ENCODE peak calls at places on chromosome 12, in ten cellular contexts. One of them, this sample, is unnamed.

GRCh38 chr12:92064420-92064819 is 81.2 kb downstream of the BTG1 start:
- DNase-seq in astrocyte of the spinal cord: no peak
- DNase-seq in SK-N-MC: no peak
- DNase-seq in fibroblast of mammary gland: no peak
- DNase-seq in HL-60: no peak
- DNase-seq in NCI-H510A: no peak
- DNase-seq in NCI-H2029: peak
- DNase-seq in NCI-H1092 treated with DMSO at 0.1 percent for 48 hours: peak
- DNase-seq in iPS-NIHi11: no peak
- DNase-seq in stimulated activated CD4-positive, alpha-beta T cell treated with anti-CD3 and anti-CD28 coated beads, Interleukin-1b, Interleukin-23, amount 100 ng/mL, for 24 hours: no peak
- DNase-seq in this sample: peak

GRCh38 chr12:13061377-13061776 is 17.2 kb downstream of the FAM234B start:
- DNase-seq in astrocyte of the spinal cord: no peak
- DNase-seq in SK-N-MC: no peak
- DNase-seq in fibroblast of mammary gland: no peak
- DNase-seq in HL-60: no peak
- DNase-seq in NCI-H510A: no peak
- DNase-seq in NCI-H2029: no peak
- DNase-seq in NCI-H1092 treated with DMSO at 0.1 percent for 48 hours: no peak
- DNase-seq in iPS-NIHi11: no peak
- DNase-seq in stimulated activated CD4-positive, alpha-beta T cell treated with anti-CD3 and anti-CD28 coated beads, Interleukin-1b, Interleukin-23, amount 100 ng/mL, for 24 hours: no peak
- DNase-seq in this sample: no peak

GRCh38 chr12:77594386-77594785 is 236.3 kb upstream of the NAV3 start:
- DNase-seq in astrocyte of the spinal cord: no peak
- DNase-seq in SK-N-MC: no peak
- DNase-seq in fibroblast of mammary gland: peak
- DNase-seq in HL-60: no peak
- DNase-seq in NCI-H510A: no peak
- DNase-seq in NCI-H2029: no peak
- DNase-seq in NCI-H1092 treated with DMSO at 0.1 percent for 48 hours: no peak
- DNase-seq in iPS-NIHi11: no peak
- DNase-seq in stimulated activated CD4-positive, alpha-beta T cell treated with anti-CD3 and anti-CD28 coated beads, Interleukin-1b, Interleukin-23, amount 100 ng/mL, for 24 hours: no peak
- DNase-seq in this sample: no peak

GRCh38 chr12:26402648-26403047 is 207.3 kb downstream of the SSPN start:
- DNase-seq in astrocyte of the spinal cord: no peak
- DNase-seq in SK-N-MC: no peak
- DNase-seq in fibroblast of mammary gland: no peak
- DNase-seq in HL-60: no peak
- DNase-seq in NCI-H510A: peak
- DNase-seq in NCI-H2029: no peak
- DNase-seq in NCI-H1092 treated with DMSO at 0.1 percent for 48 hours: no peak
- DNase-seq in iPS-NIHi11: peak
- DNase-seq in stimulated activated CD4-positive, alpha-beta T cell treated with anti-CD3 and anti-CD28 coated beads, Interleukin-1b, Interleukin-23, amount 100 ng/mL, for 24 hours: no peak
- DNase-seq in this sample: no peak

GRCh38 chr12:64252708-64253107 is 30.6 kb upstream of the KICS2 start:
- DNase-seq in astrocyte of the spinal cord: no peak
- DNase-seq in SK-N-MC: no peak
- DNase-seq in fibroblast of mammary gland: peak
- DNase-seq in HL-60: peak
- DNase-seq in NCI-H510A: no peak
- DNase-seq in NCI-H2029: no peak
- DNase-seq in NCI-H1092 treated with DMSO at 0.1 percent for 48 hours: no peak
- DNase-seq in iPS-NIHi11: no peak
- DNase-seq in stimulated activated CD4-positive, alpha-beta T cell treated with anti-CD3 and anti-CD28 coated beads, Interleukin-1b, Interleukin-23, amount 100 ng/mL, for 24 hours: no peak
- DNase-seq in this sample: no peak

GRCh38 chr12:21308785-21309184 is 25.9 kb downstream of the SLCO1A2 start:
- DNase-seq in astrocyte of the spinal cord: no peak
- DNase-seq in SK-N-MC: no peak
- DNase-seq in fibroblast of mammary gland: no peak
- DNase-seq in HL-60: no peak
- DNase-seq in NCI-H510A: no peak
- DNase-seq in NCI-H2029: no peak
- DNase-seq in NCI-H1092 treated with DMSO at 0.1 percent for 48 hours: no peak
- DNase-seq in iPS-NIHi11: no peak
- DNase-seq in stimulated activated CD4-positive, alpha-beta T cell treated with anti-CD3 and anti-CD28 coated beads, Interleukin-1b, Interleukin-23, amount 100 ng/mL, for 24 hours: no peak
- DNase-seq in this sample: no peak

GRCh38 chr12:26699237-26699636 is 133.8 kb downstream of the ITPR2 start:
- DNase-seq in astrocyte of the spinal cord: no peak
- DNase-seq in SK-N-MC: no peak
- DNase-seq in fibroblast of mammary gland: peak
- DNase-seq in HL-60: no peak
- DNase-seq in NCI-H510A: no peak
- DNase-seq in NCI-H2029: no peak
- DNase-seq in NCI-H1092 treated with DMSO at 0.1 percent for 48 hours: no peak
- DNase-seq in iPS-NIHi11: no peak
- DNase-seq in stimulated activated CD4-positive, alpha-beta T cell treated with anti-CD3 and anti-CD28 coated beads, Interleukin-1b, Interleukin-23, amount 100 ng/mL, for 24 hours: no peak
- DNase-seq in this sample: no peak

GRCh38 chr12:101743724-101744472 is 4.6 kb upstream of the SYCP3 start:
- DNase-seq in astrocyte of the spinal cord: no peak
- DNase-seq in SK-N-MC: no peak
- DNase-seq in fibroblast of mammary gland: no peak
- DNase-seq in HL-60: no peak
- DNase-seq in NCI-H510A: no peak
- DNase-seq in NCI-H2029: no peak
- DNase-seq in NCI-H1092 treated with DMSO at 0.1 percent for 48 hours: no peak
- DNase-seq in iPS-NIHi11: no peak
- DNase-seq in stimulated activated CD4-positive, alpha-beta T cell treated with anti-CD3 and anti-CD28 coated beads, Interleukin-1b, Interleukin-23, amount 100 ng/mL, for 24 hours: no peak
- DNase-seq in this sample: no peak

GRCh38 chr12:46160981-46161690 is 107.7 kb downstream of the SLC38A1 start:
- DNase-seq in astrocyte of the spinal cord: no peak
- DNase-seq in SK-N-MC: no peak
- DNase-seq in fibroblast of mammary gland: no peak
- DNase-seq in HL-60: no peak
- DNase-seq in NCI-H510A: no peak
- DNase-seq in NCI-H2029: no peak
- DNase-seq in NCI-H1092 treated with DMSO at 0.1 percent for 48 hours: no peak
- DNase-seq in iPS-NIHi11: no peak
- DNase-seq in stimulated activated CD4-positive, alpha-beta T cell treated with anti-CD3 and anti-CD28 coated beads, Interleukin-1b, Interleukin-23, amount 100 ng/mL, for 24 hours: no peak
- DNase-seq in this sample: no peak

GRCh38 chr12:6961278-6961694 is 9.2 kb downstream of the PHB2 start:
- DNase-seq in astrocyte of the spinal cord: no peak
- DNase-seq in SK-N-MC: no peak
- DNase-seq in fibroblast of mammary gland: peak
- DNase-seq in HL-60: peak
- DNase-seq in NCI-H510A: no peak
- DNase-seq in NCI-H2029: peak
- DNase-seq in NCI-H1092 treated with DMSO at 0.1 percent for 48 hours: no peak
- DNase-seq in iPS-NIHi11: peak
- DNase-seq in stimulated activated CD4-positive, alpha-beta T cell treated with anti-CD3 and anti-CD28 coated beads, Interleukin-1b, Interleukin-23, amount 100 ng/mL, for 24 hours: peak
- DNase-seq in this sample: no peak

GRCh38 chr12:100110276-100110675 is 32.4 kb downstream of the BLTP3B start:
- DNase-seq in astrocyte of the spinal cord: no peak
- DNase-seq in SK-N-MC: no peak
- DNase-seq in fibroblast of mammary gland: no peak
- DNase-seq in HL-60: no peak
- DNase-seq in NCI-H510A: no peak
- DNase-seq in NCI-H2029: no peak
- DNase-seq in NCI-H1092 treated with DMSO at 0.1 percent for 48 hours: no peak
- DNase-seq in iPS-NIHi11: no peak
- DNase-seq in stimulated activated CD4-positive, alpha-beta T cell treated with anti-CD3 and anti-CD28 coated beads, Interleukin-1b, Interleukin-23, amount 100 ng/mL, for 24 hours: no peak
- DNase-seq in this sample: no peak

GRCh38 chr12:64566122-64566521 is 44.2 kb upstream of the RASSF3 start:
- DNase-seq in astrocyte of the spinal cord: no peak
- DNase-seq in SK-N-MC: no peak
- DNase-seq in fibroblast of mammary gland: no peak
- DNase-seq in HL-60: no peak
- DNase-seq in NCI-H510A: no peak
- DNase-seq in NCI-H2029: no peak
- DNase-seq in NCI-H1092 treated with DMSO at 0.1 percent for 48 hours: no peak
- DNase-seq in iPS-NIHi11: no peak
- DNase-seq in stimulated activated CD4-positive, alpha-beta T cell treated with anti-CD3 and anti-CD28 coated beads, Interleukin-1b, Interleukin-23, amount 100 ng/mL, for 24 hours: no peak
- DNase-seq in this sample: no peak

GRCh38 chr12:119772431-119772830 is 104.5 kb downstream of the PRKAB1 start:
- DNase-seq in astrocyte of the spinal cord: peak
- DNase-seq in SK-N-MC: no peak
- DNase-seq in fibroblast of mammary gland: no peak
- DNase-seq in HL-60: no peak
- DNase-seq in NCI-H510A: no peak
- DNase-seq in NCI-H2029: no peak
- DNase-seq in NCI-H1092 treated with DMSO at 0.1 percent for 48 hours: no peak
- DNase-seq in iPS-NIHi11: no peak
- DNase-seq in stimulated activated CD4-positive, alpha-beta T cell treated with anti-CD3 and anti-CD28 coated beads, Interleukin-1b, Interleukin-23, amount 100 ng/mL, for 24 hours: no peak
- DNase-seq in this sample: no peak

GRCh38 chr12:42372154-42372791 is 46.3 kb downstream of the PPHLN1 start:
- DNase-seq in astrocyte of the spinal cord: peak
- DNase-seq in SK-N-MC: peak
- DNase-seq in fibroblast of mammary gland: peak
- DNase-seq in HL-60: peak
- DNase-seq in NCI-H510A: peak
- DNase-seq in NCI-H2029: peak
- DNase-seq in NCI-H1092 treated with DMSO at 0.1 percent for 48 hours: peak
- DNase-seq in iPS-NIHi11: peak
- DNase-seq in stimulated activated CD4-positive, alpha-beta T cell treated with anti-CD3 and anti-CD28 coated beads, Interleukin-1b, Interleukin-23, amount 100 ng/mL, for 24 hours: no peak
- DNase-seq in this sample: peak

GRCh38 chr12:71085575-71085974 is 72.2 kb downstream of the TSPAN8 start:
- DNase-seq in astrocyte of the spinal cord: no peak
- DNase-seq in SK-N-MC: no peak
- DNase-seq in fibroblast of mammary gland: no peak
- DNase-seq in HL-60: no peak
- DNase-seq in NCI-H510A: no peak
- DNase-seq in NCI-H2029: no peak
- DNase-seq in NCI-H1092 treated with DMSO at 0.1 percent for 48 hours: no peak
- DNase-seq in iPS-NIHi11: no peak
- DNase-seq in stimulated activated CD4-positive, alpha-beta T cell treated with anti-CD3 and anti-CD28 coated beads, Interleukin-1b, Interleukin-23, amount 100 ng/mL, for 24 hours: no peak
- DNase-seq in this sample: no peak

GRCh38 chr12:13582421-13582820 is 385.9 kb downstream of the EMP1 start:
- DNase-seq in astrocyte of the spinal cord: no peak
- DNase-seq in SK-N-MC: no peak
- DNase-seq in fibroblast of mammary gland: no peak
- DNase-seq in HL-60: no peak
- DNase-seq in NCI-H510A: no peak
- DNase-seq in NCI-H2029: no peak
- DNase-seq in NCI-H1092 treated with DMSO at 0.1 percent for 48 hours: no peak
- DNase-seq in iPS-NIHi11: no peak
- DNase-seq in stimulated activated CD4-positive, alpha-beta T cell treated with anti-CD3 and anti-CD28 coated beads, Interleukin-1b, Interleukin-23, amount 100 ng/mL, for 24 hours: no peak
- DNase-seq in this sample: no peak

GRCh38 chr12:86052921-86053320 is 178.8 kb downstream of the NTS start:
- DNase-seq in astrocyte of the spinal cord: no peak
- DNase-seq in SK-N-MC: no peak
- DNase-seq in fibroblast of mammary gland: no peak
- DNase-seq in HL-60: no peak
- DNase-seq in NCI-H510A: no peak
- DNase-seq in NCI-H2029: no peak
- DNase-seq in NCI-H1092 treated with DMSO at 0.1 percent for 48 hours: no peak
- DNase-seq in iPS-NIHi11: no peak
- DNase-seq in stimulated activated CD4-positive, alpha-beta T cell treated with anti-CD3 and anti-CD28 coated beads, Interleukin-1b, Interleukin-23, amount 100 ng/mL, for 24 hours: no peak
- DNase-seq in this sample: no peak

GRCh38 chr12:92928431-92928961 is 599 bp downstream of the EEA1 start:
- DNase-seq in astrocyte of the spinal cord: no peak
- DNase-seq in SK-N-MC: no peak
- DNase-seq in fibroblast of mammary gland: peak
- DNase-seq in HL-60: peak
- DNase-seq in NCI-H510A: peak
- DNase-seq in NCI-H2029: no peak
- DNase-seq in NCI-H1092 treated with DMSO at 0.1 percent for 48 hours: peak
- DNase-seq in iPS-NIHi11: peak
- DNase-seq in stimulated activated CD4-positive, alpha-beta T cell treated with anti-CD3 and anti-CD28 coated beads, Interleukin-1b, Interleukin-23, amount 100 ng/mL, for 24 hours: peak
- DNase-seq in this sample: no peak

GRCh38 chr12:53205747-53206146 is 1.3 kb downstream of the ITGB7 start:
- DNase-seq in astrocyte of the spinal cord: peak
- DNase-seq in SK-N-MC: no peak
- DNase-seq in fibroblast of mammary gland: peak
- DNase-seq in HL-60: peak
- DNase-seq in NCI-H510A: no peak
- DNase-seq in NCI-H2029: no peak
- DNase-seq in NCI-H1092 treated with DMSO at 0.1 percent for 48 hours: no peak
- DNase-seq in iPS-NIHi11: no peak
- DNase-seq in stimulated activated CD4-positive, alpha-beta T cell treated with anti-CD3 and anti-CD28 coated beads, Interleukin-1b, Interleukin-23, amount 100 ng/mL, for 24 hours: no peak
- DNase-seq in this sample: no peak

GRCh38 chr12:19970116-19970515 is 398.2 kb upstream of the PDE3A start:
- DNase-seq in astrocyte of the spinal cord: peak
- DNase-seq in SK-N-MC: no peak
- DNase-seq in fibroblast of mammary gland: peak
- DNase-seq in HL-60: no peak
- DNase-seq in NCI-H510A: no peak
- DNase-seq in NCI-H2029: no peak
- DNase-seq in NCI-H1092 treated with DMSO at 0.1 percent for 48 hours: no peak
- DNase-seq in iPS-NIHi11: no peak
- DNase-seq in stimulated activated CD4-positive, alpha-beta T cell treated with anti-CD3 and anti-CD28 coated beads, Interleukin-1b, Interleukin-23, amount 100 ng/mL, for 24 hours: no peak
- DNase-seq in this sample: no peak

GRCh38 chr12:57454566-57455373 is at the start of gene INHBE:
- DNase-seq in astrocyte of the spinal cord: peak
- DNase-seq in SK-N-MC: no peak
- DNase-seq in fibroblast of mammary gland: peak
- DNase-seq in HL-60: peak
- DNase-seq in NCI-H510A: peak
- DNase-seq in NCI-H2029: peak
- DNase-seq in NCI-H1092 treated with DMSO at 0.1 percent for 48 hours: no peak
- DNase-seq in iPS-NIHi11: peak
- DNase-seq in stimulated activated CD4-positive, alpha-beta T cell treated with anti-CD3 and anti-CD28 coated beads, Interleukin-1b, Interleukin-23, amount 100 ng/mL, for 24 hours: no peak
- DNase-seq in this sample: no peak

GRCh38 chr12:57046392-57046791 is 3.5 kb downstream of the MYO1A start:
- DNase-seq in astrocyte of the spinal cord: no peak
- DNase-seq in SK-N-MC: no peak
- DNase-seq in fibroblast of mammary gland: no peak
- DNase-seq in HL-60: peak
- DNase-seq in NCI-H510A: no peak
- DNase-seq in NCI-H2029: no peak
- DNase-seq in NCI-H1092 treated with DMSO at 0.1 percent for 48 hours: no peak
- DNase-seq in iPS-NIHi11: no peak
- DNase-seq in stimulated activated CD4-positive, alpha-beta T cell treated with anti-CD3 and anti-CD28 coated beads, Interleukin-1b, Interleukin-23, amount 100 ng/mL, for 24 hours: no peak
- DNase-seq in this sample: no peak

GRCh38 chr12:47207829-47208248 is 128.1 kb upstream of the AMIGO2 start:
- DNase-seq in astrocyte of the spinal cord: no peak
- DNase-seq in SK-N-MC: no peak
- DNase-seq in fibroblast of mammary gland: no peak
- DNase-seq in HL-60: peak
- DNase-seq in NCI-H510A: no peak
- DNase-seq in NCI-H2029: no peak
- DNase-seq in NCI-H1092 treated with DMSO at 0.1 percent for 48 hours: no peak
- DNase-seq in iPS-NIHi11: no peak
- DNase-seq in stimulated activated CD4-positive, alpha-beta T cell treated with anti-CD3 and anti-CD28 coated beads, Interleukin-1b, Interleukin-23, amount 100 ng/mL, for 24 hours: no peak
- DNase-seq in this sample: no peak

GRCh38 chr12:1838223-1838993 is 18.0 kb downstream of the LRTM2 start:
- DNase-seq in astrocyte of the spinal cord: peak
- DNase-seq in SK-N-MC: no peak
- DNase-seq in fibroblast of mammary gland: no peak
- DNase-seq in HL-60: peak
- DNase-seq in NCI-H510A: no peak
- DNase-seq in NCI-H2029: no peak
- DNase-seq in NCI-H1092 treated with DMSO at 0.1 percent for 48 hours: peak
- DNase-seq in iPS-NIHi11: no peak
- DNase-seq in stimulated activated CD4-positive, alpha-beta T cell treated with anti-CD3 and anti-CD28 coated beads, Interleukin-1b, Interleukin-23, amount 100 ng/mL, for 24 hours: no peak
- DNase-seq in this sample: no peak